ENCODE peak calls at places on chromosomes 12 and 14, in seven cellular contexts. Z is spleen, O is breast epithelium, Q is right lobe of liver, U is H1, T is uterus, H is lower leg skin. J is an unnamed sample.

GRCh38 chr14:94653321-94653720 is 41.1 kb downstream of the SERPINA3 start:
- DNase-seq in Q (peak; percentile 10), T (no peak), H (peak; percentile 5), O (no peak), U (no peak), Z (no peak), J (peak; percentile 64)

GRCh38 chr14:23112359-23113178 is 6.5 kb downstream of the CEBPE start:
- DNase-seq in H (peak; percentile 86), Z (peak; percentile 77), O (no peak), Q (peak; percentile 50), T (no peak), U (no peak), J (no peak)

GRCh38 chr12:15336772-15337553 is 14.7 kb downstream of the PTPRO start:
- DNase-seq in U (no peak), Z (no peak), O (no peak), T (no peak), Q (no peak), H (no peak), J (no peak)

GRCh38 chr12:106147956-106148355 is 9.2 kb upstream of the NUAK1 start:
- DNase-seq in U (no peak), H (no peak), Z (no peak), T (no peak), Q (peak; percentile 86), O (no peak), J (no peak)

GRCh38 chr12:2834581-2835491 is at the start of gene NRIP2:
- DNase-seq in Z (no peak), Q (no peak), U (peak; percentile 65), O (no peak), T (peak; percentile 66), H (no peak), J (no peak)

GRCh38 chr14:49972840-49973239 is 80.0 kb downstream of the ARF6 start:
- DNase-seq in Z (no peak), Q (no peak), U (no peak), H (peak; percentile 85), T (peak; percentile 38), O (no peak), J (no peak)

GRCh38 chr12:93819048-93819491 is 141.9 kb downstream of the CRADD start:
- DNase-seq in Q (no peak), H (peak; percentile 89), Z (no peak), U (no peak), O (no peak), T (peak; percentile 75), J (peak; percentile 95)

GRCh38 chr14:103688906-103689902 is 26.0 kb downstream of the XRCC3 start:
- DNase-seq in H (no peak), Q (no peak), Z (peak; percentile 84), U (no peak), T (no peak), O (no peak), J (no peak)

GRCh38 chr12:19244312-19244711 is 114.8 kb downstream of the PLEKHA5 start:
- DNase-seq in Q (no peak), Z (no peak), O (no peak), T (no peak), U (no peak), H (no peak), J (no peak)

GRCh38 chr14:76883437-76883836 is 57.2 kb downstream of the LRRC74A start:
- DNase-seq in U (no peak), Z (no peak), Q (no peak), O (no peak), H (no peak), T (no peak), J (no peak)

GRCh38 chr12:93962336-93962735 is 186.0 kb upstream of the PLXNC1 start:
- DNase-seq in H (no peak), Z (no peak), U (no peak), O (no peak), Q (no peak), T (no peak), J (no peak)

GRCh38 chr14:104758981-104759975 is 6.3 kb downstream of the SIVA1 start:
- DNase-seq in Q (no peak), U (no peak), H (no peak), T (no peak), O (no peak), Z (peak; percentile 73), J (no peak)

GRCh38 chr14:78448483-78449094 is 278.4 kb downstream of the NRXN3 start:
- DNase-seq in Q (peak; percentile 52), O (no peak), Z (no peak), T (no peak), H (no peak), U (peak; percentile 93), J (no peak)

GRCh38 chr12:53184828-53185227 is 4.1 kb upstream of the CSAD start:
- DNase-seq in Q (peak; percentile 28), T (peak; percentile 13), U (no peak), Z (no peak), O (peak; percentile 9), H (peak; percentile 45), J (no peak)

GRCh38 chr14:24422261-24422660 is 7.2 kb downstream of the CBLN3 start:
- DNase-seq in Q (no peak), T (no peak), U (no peak), H (peak; percentile 31), Z (no peak), O (no peak), J (no peak)

GRCh38 chr14:71437870-71438269 is 494.4 kb upstream of the RGS6 start:
- DNase-seq in Z (no peak), O (no peak), T (no peak), Q (no peak), H (no peak), U (no peak), J (no peak)

GRCh38 chr14:94690896-94691657 is 78.8 kb downstream of the GSC start:
- DNase-seq in Z (peak; percentile 62), Q (no peak), U (no peak), H (no peak), T (no peak), O (no peak), J (no peak)

GRCh38 chr12:2891240-2892053 is 756 bp downstream of the TULP3 start:
- DNase-seq in O (peak; percentile 54), H (peak; percentile 89), T (peak; percentile 56), Z (no peak), Q (peak; percentile 61), U (no peak), J (no peak)

GRCh38 chr14:22623047-22623446 is 21.1 kb downstream of the OR6J1 start:
- DNase-seq in Z (no peak), H (no peak), U (no peak), O (no peak), T (no peak), Q (no peak), J (no peak)

GRCh38 chr14:55026793-55027560 is at the start of the genes SOCS4 and WDHD1:
- DNase-seq in O (peak; percentile 92), Q (peak; percentile 97), T (peak; percentile 94), H (peak; percentile 99), U (peak; percentile 98), Z (peak; percentile 98), J (peak; percentile 97)
- TF ChIP-seq CTCF in O (no peak), Q (peak; percentile 36), T (peak; percentile 40), H (no peak), U (peak; percentile 7), Z (no peak), J (peak; percentile 33)

GRCh38 chr12:68632486-68632885 is 21.8 kb downstream of the RAP1B start:
- DNase-seq in T (no peak), U (no peak), Z (no peak), Q (no peak), O (no peak), H (no peak), J (no peak)

GRCh38 chr12:68628698-68629097 is 18.0 kb downstream of the RAP1B start:
- DNase-seq in Q (no peak), U (no peak), Z (no peak), T (no peak), H (no peak), O (no peak), J (no peak)

GRCh38 chr12:68631177-68631576 is 20.5 kb downstream of the RAP1B start:
- DNase-seq in Q (no peak), U (no peak), T (no peak), H (no peak), Z (no peak), O (no peak), J (no peak)

GRCh38 chr12:68630050-68630449 is 19.4 kb downstream of the RAP1B start:
- DNase-seq in Z (no peak), H (no peak), Q (no peak), T (no peak), U (no peak), O (no peak), J (no peak)

GRCh38 chr12:68630598-68630997 is 19.9 kb downstream of the RAP1B start:
- DNase-seq in Q (no peak), Z (no peak), O (no peak), T (no peak), U (no peak), H (no peak), J (no peak)
- TF ChIP-seq POLR2A in Q (no peak), Z (no peak), O (no peak), T (no peak), U (no peak), H (no peak), J (no peak)

GRCh38 chr14:99188721-99189120 is 83.3 kb downstream of the BCL11B start:
- DNase-seq in T (no peak), U (peak; percentile 90), O (peak; percentile 25), H (no peak), Q (no peak), Z (no peak), J (no peak)
- TF ChIP-seq CTCF in T (no peak), U (peak; percentile 76), O (no peak), H (no peak), Q (no peak), Z (no peak), J (no peak)

DNA sequence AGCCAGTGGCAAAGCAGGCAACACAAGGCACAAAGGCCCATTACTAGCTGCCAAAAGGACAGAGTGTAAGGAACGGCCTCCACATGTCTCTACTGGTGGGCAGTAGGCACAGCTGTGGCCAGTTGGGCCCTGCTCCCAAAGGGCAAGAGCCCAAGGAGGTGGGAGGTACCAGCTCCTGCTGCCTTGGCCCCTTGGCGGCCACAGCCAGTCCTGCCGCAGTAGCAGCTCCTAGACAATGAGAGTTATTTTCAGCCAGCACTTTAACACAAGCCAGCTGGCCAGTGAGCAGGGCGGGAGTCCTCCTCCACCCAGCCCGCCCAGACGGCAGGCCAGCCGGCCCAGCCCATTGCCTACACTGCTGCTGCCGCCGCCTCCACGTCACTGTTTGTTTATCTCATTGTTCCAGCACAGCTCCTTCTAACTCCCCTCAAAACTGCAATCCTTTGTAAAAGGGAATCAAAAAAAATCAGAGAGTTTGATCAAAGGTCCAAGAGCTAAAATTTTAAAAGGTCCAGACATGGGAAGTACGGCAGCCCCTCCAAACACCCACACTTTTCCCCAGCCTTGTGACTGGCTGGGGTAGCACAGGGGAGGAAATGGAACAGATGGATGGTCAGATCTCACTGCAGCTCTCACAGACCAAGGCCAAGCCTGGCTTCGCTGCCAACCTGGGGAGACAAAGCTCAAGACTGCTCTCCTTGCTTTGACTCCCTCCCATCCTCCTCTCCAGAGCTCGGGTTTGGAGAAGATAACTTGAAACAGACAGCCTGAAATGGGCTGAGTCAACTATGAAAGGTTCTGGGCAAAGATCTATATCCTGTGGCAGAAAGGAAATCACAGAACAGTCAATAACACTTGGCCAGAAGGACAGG is 33.5 kb downstream of the FMNL3 start:
- DNase-seq in Z (peak; percentile 86), Q (peak; percentile 63), O (peak; percentile 81), T (peak; percentile 93), H (peak; percentile 97), U (peak; percentile 61), J (peak; percentile 95)
- TF ChIP-seq POLR2A in Z (no peak), Q (peak; percentile 50), O (no peak), T (peak; percentile 88), H (no peak), U (no peak), J (no peak)

J was measured in esophagus muscularis mucosa.